ENCODE peak calls at places on chromosomes 1 and 21, in seven cellular contexts. One of them, this sample, is unnamed.
A peak's percentile ranks its signal among the peaks of the same experiment; 100 is the strongest.

GRCh38 chr1:226287587-226287986 is 21.4 kb downstream of the LIN9 start:
- DNase-seq in AG08395: no peak
- DNase-seq in EH: no peak
- DNase-seq in NCI-H1436: no peak
- DNase-seq in naive thymus-derived CD8-positive, alpha-beta T cell: no peak
- DNase-seq in activated CD4-positive, alpha-beta T cell treated with anti-CD3 and anti-CD28 coated beads for 24 hours: no peak
- DNase-seq in HFFc6: no peak
- DNase-seq in this sample: no peak

GRCh38 chr21:34874689-34875513 is 174.2 kb downstream of the RUNX1 start:
- DNase-seq in AG08395: no peak
- DNase-seq in NCI-H1436: no peak
- DNase-seq in activated CD4-positive, alpha-beta T cell treated with anti-CD3 and anti-CD28 coated beads for 24 hours: no peak
- DNase-seq in naive thymus-derived CD8-positive, alpha-beta T cell: no peak
- DNase-seq in HFFc6: no peak
- DNase-seq in EH: no peak
- DNase-seq in this sample: no peak

GRCh38 chr21:36641886-36642285 is 57.0 kb upstream of the SIM2 start:
- DNase-seq in activated CD4-positive, alpha-beta T cell treated with anti-CD3 and anti-CD28 coated beads for 24 hours: no peak
- DNase-seq in EH: no peak
- DNase-seq in HFFc6: no peak
- DNase-seq in NCI-H1436: no peak
- DNase-seq in naive thymus-derived CD8-positive, alpha-beta T cell: no peak
- DNase-seq in AG08395: no peak
- DNase-seq in this sample: no peak

GRCh38 chr1:6185151-6185550 is 5.0 kb upstream of the CHD5 start:
- DNase-seq in activated CD4-positive, alpha-beta T cell treated with anti-CD3 and anti-CD28 coated beads for 24 hours: no peak
- DNase-seq in HFFc6: peak; percentile 81
- DNase-seq in AG08395: no peak
- DNase-seq in EH: peak; percentile 85
- DNase-seq in NCI-H1436: no peak
- DNase-seq in naive thymus-derived CD8-positive, alpha-beta T cell: no peak
- DNase-seq in this sample: no peak

GRCh38 chr1:114122891-114123621 is 30.6 kb downstream of the SYT6 start:
- DNase-seq in EH: peak; percentile 85
- DNase-seq in AG08395: peak; percentile 70
- DNase-seq in NCI-H1436: no peak
- DNase-seq in activated CD4-positive, alpha-beta T cell treated with anti-CD3 and anti-CD28 coated beads for 24 hours: no peak
- DNase-seq in naive thymus-derived CD8-positive, alpha-beta T cell: no peak
- DNase-seq in HFFc6: peak; percentile 97
- DNase-seq in this sample: no peak

GRCh38 chr1:150507912-150508864 is at the start of gene ECM1:
- DNase-seq in HFFc6: peak; percentile 68
- DNase-seq in AG08395: peak; percentile 92
- DNase-seq in NCI-H1436: no peak
- DNase-seq in naive thymus-derived CD8-positive, alpha-beta T cell: no peak
- DNase-seq in EH: peak; percentile 92
- DNase-seq in activated CD4-positive, alpha-beta T cell treated with anti-CD3 and anti-CD28 coated beads for 24 hours: no peak
- DNase-seq in this sample: no peak

GRCh38 chr1:117534995-117535467 is 70.8 kb upstream of the TENT5C start:
- DNase-seq in naive thymus-derived CD8-positive, alpha-beta T cell: peak; percentile 7
- DNase-seq in HFFc6: peak; percentile 59
- DNase-seq in NCI-H1436: peak; percentile 39
- DNase-seq in EH: peak; percentile 69
- DNase-seq in AG08395: peak; percentile 59
- DNase-seq in activated CD4-positive, alpha-beta T cell treated with anti-CD3 and anti-CD28 coated beads for 24 hours: peak; percentile 42
- DNase-seq in this sample: peak; percentile 74

GRCh38 chr1:191350938-191351337 is 807.3 kb upstream of the RGS18 start:
- DNase-seq in naive thymus-derived CD8-positive, alpha-beta T cell: no peak
- DNase-seq in activated CD4-positive, alpha-beta T cell treated with anti-CD3 and anti-CD28 coated beads for 24 hours: no peak
- DNase-seq in NCI-H1436: no peak
- DNase-seq in AG08395: no peak
- DNase-seq in EH: no peak
- DNase-seq in HFFc6: no peak
- DNase-seq in this sample: no peak

GRCh38 chr1:23122023-23122738 is 46.5 kb downstream of the LUZP1 start:
- DNase-seq in activated CD4-positive, alpha-beta T cell treated with anti-CD3 and anti-CD28 coated beads for 24 hours: no peak
- DNase-seq in NCI-H1436: no peak
- DNase-seq in naive thymus-derived CD8-positive, alpha-beta T cell: no peak
- DNase-seq in EH: peak; percentile 89
- DNase-seq in AG08395: peak; percentile 40
- DNase-seq in HFFc6: peak; percentile 28
- DNase-seq in this sample: no peak

GRCh38 chr1:202252271-202252670 is 58.7 kb downstream of the LGR6 start:
- DNase-seq in AG08395: no peak
- DNase-seq in naive thymus-derived CD8-positive, alpha-beta T cell: no peak
- DNase-seq in NCI-H1436: no peak
- DNase-seq in activated CD4-positive, alpha-beta T cell treated with anti-CD3 and anti-CD28 coated beads for 24 hours: no peak
- DNase-seq in EH: no peak
- DNase-seq in HFFc6: no peak
- DNase-seq in this sample: no peak

GRCh38 chr21:29233611-29234540 is 64.8 kb upstream of the BACH1 start:
- DNase-seq in naive thymus-derived CD8-positive, alpha-beta T cell: no peak
- DNase-seq in activated CD4-positive, alpha-beta T cell treated with anti-CD3 and anti-CD28 coated beads for 24 hours: no peak
- DNase-seq in EH: no peak
- DNase-seq in AG08395: no peak
- DNase-seq in HFFc6: no peak
- DNase-seq in NCI-H1436: no peak
- DNase-seq in this sample: no peak

This sample was measured in naive thymus-derived CD4-positive, alpha-beta T cell.